ENCODE peak calls at places on chromosomes 3 and 15, in six cellular contexts. Y is HepG2; Q is keratinocyte; M is uterus; R is CD8-positive, alpha-beta memory T cell; B is H1. H is an unnamed sample. For H3K9me3, the result is how much of the 10 kb centered on the place peaks cover.

GRCh38 chr3:90044417-90044816 is 937.0 kb downstream of the EPHA3 start:
- DNase-seq in Y (no peak), Q (no peak), M (no peak), R (no peak), B (no peak), H (no peak)

GRCh38 chr3:159711560-159712333 is 276.9 kb upstream of the IL12A start:
- DNase-seq in Y (no peak), Q (no peak), M (peak), R (no peak), B (no peak), H (no peak)

GRCh38 chr3:167507954-167508353 is 34.1 kb upstream of the SERPINI2 start:
- DNase-seq in Y (no peak), Q (no peak), M (no peak), R (no peak), B (no peak), H (no peak)

GRCh38 chr3:51384145-51384729 is 854 bp upstream of the MANF start:
- DNase-seq in Y (no peak), Q (no peak), M (no peak), R (no peak), B (no peak), H (no peak)

GRCh38 chr15:69509131-69509530 is 56.5 kb downstream of the RPLP1 start:
- DNase-seq in Y (no peak), Q (no peak), M (no peak), R (no peak), B (no peak), H (no peak)

GRCh38 chr3:87333393-87333892 is 57.1 kb upstream of the POU1F1 start:
- DNase-seq in Y (peak), Q (peak), M (no peak), R (no peak), B (no peak), H (no peak)

GRCh38 chr3:133593243-133593642 is 19.8 kb downstream of the CDV3 start:
- DNase-seq in Y (no peak), Q (no peak), M (no peak), R (no peak), B (no peak), H (no peak)

GRCh38 chr3:140143670-140144069 is 208.7 kb downstream of the CLSTN2 start:
- DNase-seq in Y (no peak), Q (no peak), M (no peak), R (no peak), B (no peak), H (no peak)

GRCh38 chr15:55277116-55277564 is 12.5 kb downstream of the RAB27A start:
- DNase-seq in Y (no peak), Q (no peak), M (no peak), R (peak), B (no peak), H (no peak)

GRCh38 chr15:27601239-27601942 is 497.7 kb downstream of the OCA2 start:
- DNase-seq in Y (no peak), Q (no peak), M (no peak), R (no peak), B (no peak), H (peak)

GRCh38 chr3:154730221-154730620 is 300.2 kb upstream of the GPR149 start:
- DNase-seq in Y (no peak), Q (no peak), M (no peak), R (no peak), B (no peak), H (no peak)

GRCh38 chr3:64342940-64343691 is 117.8 kb upstream of the PRICKLE2 start:
- DNase-seq in Y (peak), Q (peak), M (no peak), R (no peak), B (no peak), H (peak)

GRCh38 chr3:109018828-109019227 is 65.1 kb upstream of the GUCA1C start:
- DNase-seq in Y (peak), Q (no peak), M (no peak), R (no peak), B (no peak), H (no peak)

GRCh38 chr3:70550723-70551319 is 238.4 kb upstream of the MDFIC2 start:
- DNase-seq in Y (peak), Q (no peak), M (peak), R (peak), B (no peak), H (no peak)

GRCh38 chr15:81813215-81813614 is 232.6 kb downstream of the MEX3B start:
- DNase-seq in Y (no peak), Q (no peak), M (no peak), R (no peak), B (peak), H (peak)

GRCh38 chr3:171679011-171679492 is 131.2 kb downstream of the PLD1 start:
- DNase-seq in Y (peak), Q (no peak), M (no peak), R (no peak), B (no peak), H (no peak)

GRCh38 chr15:29183071-29183831 is 86.4 kb downstream of the NSMCE3 start:
- DNase-seq in Y (no peak), Q (no peak), M (no peak), R (no peak), B (no peak), H (no peak)

GRCh38 chr15:99983894-99984293 is 250.7 kb upstream of the LYSMD4 start:
- DNase-seq in Y (no peak), Q (no peak), M (no peak), R (no peak), B (no peak), H (no peak)

GRCh38 chr15:25087137-25087536 is 132.3 kb downstream of the SNRPN start:
- DNase-seq in Y (no peak), Q (no peak), M (no peak), R (no peak), B (no peak), H (no peak)
- H3K9me3 ChIP-seq in Y (half or more), Q (under half), M (half or more), R (half or more), B (half or more), H (under half)

GRCh38 chr3:84194032-84194431 is 764.8 kb upstream of the CADM2 start:
- DNase-seq in Y (no peak), Q (no peak), M (no peak), R (no peak), B (no peak), H (peak)
- H3K9me3 ChIP-seq in Y (under half), Q (under half), M (under half), R (under half), B (under half), H (under half)

DNA sequence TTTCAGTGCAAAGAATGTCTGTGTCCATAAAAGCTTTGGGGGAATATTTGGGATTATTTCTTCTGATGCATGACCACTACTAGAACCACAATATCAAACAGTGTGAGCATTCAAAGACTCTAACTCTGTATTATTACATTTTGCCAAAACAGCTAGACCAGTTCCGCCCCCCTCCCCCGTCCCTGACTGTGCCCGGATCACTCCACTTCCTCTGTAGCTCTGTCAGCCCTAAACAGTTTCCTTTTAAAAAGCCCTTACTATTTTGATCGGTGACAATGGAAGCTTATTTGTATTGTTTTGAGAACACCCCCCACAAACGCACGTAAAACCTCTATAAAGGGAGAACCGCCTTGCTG is 36.6 kb upstream of the EPHB3 start:
- DNase-seq in Y (no peak), Q (no peak), M (no peak), R (no peak), B (no peak), H (no peak)
- H3K9me3 ChIP-seq in Y (under half), Q (under half), M (under half), R (under half), B (under half), H (under half)

DNA sequence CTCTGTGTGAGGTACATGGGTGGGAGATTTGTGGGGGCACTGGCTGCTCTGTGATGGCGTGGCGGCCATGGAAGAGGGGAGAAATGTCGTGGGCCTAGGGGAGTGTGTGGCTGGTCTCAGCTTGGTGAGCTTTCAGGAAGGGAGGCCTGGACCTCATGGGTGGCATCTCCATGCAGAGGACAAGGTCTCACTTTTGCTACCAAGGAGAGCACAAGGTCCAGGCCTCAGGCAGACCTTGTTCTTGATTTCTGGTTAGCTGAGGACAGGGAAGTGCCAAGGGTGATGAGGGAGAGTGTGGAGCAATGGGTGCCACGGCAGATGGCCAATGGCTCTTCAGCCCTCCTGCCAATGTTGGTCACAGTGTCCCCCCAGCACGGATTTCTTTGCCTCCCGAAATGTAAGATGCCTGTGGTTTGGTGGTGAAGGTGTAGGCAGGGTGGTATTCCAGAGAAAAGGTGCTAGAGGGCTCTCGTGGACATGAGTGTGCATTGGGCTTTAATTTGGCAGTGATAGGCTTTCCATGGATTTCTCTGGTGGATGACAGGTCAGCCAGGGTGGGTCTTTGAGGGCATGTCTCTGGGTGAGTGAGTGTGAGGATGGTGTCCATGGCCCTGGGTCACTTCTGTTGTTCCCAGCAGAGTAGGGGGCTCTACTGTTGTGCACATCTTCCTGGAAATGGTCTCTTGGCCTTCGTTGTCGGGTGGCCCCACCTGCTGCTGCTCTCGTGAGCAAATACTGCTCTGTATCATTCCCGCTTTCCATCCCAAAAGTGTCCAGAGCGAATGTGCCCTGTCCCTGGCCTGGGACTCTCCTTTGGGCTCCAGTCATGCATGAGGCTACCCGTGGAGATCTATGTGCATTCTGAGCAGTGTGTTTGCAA is 108.0 kb downstream of the SNRPN start:
- DNase-seq in Y (no peak), Q (no peak), M (peak), R (no peak), B (no peak), H (no peak)
- H3K9me3 ChIP-seq in Y (half or more), Q (half or more), M (half or more), R (half or more), B (half or more), H (half or more)

GRCh38 chr15:25094066-25094465 is 139.3 kb downstream of the SNRPN start:
- DNase-seq in Y (no peak), Q (no peak), M (no peak), R (no peak), B (no peak), H (no peak)
- H3K9me3 ChIP-seq in Y (half or more), Q (under half), M (under half), R (under half), B (under half), H (under half)

GRCh38 chr15:22229971-22230815 is 149.9 kb downstream of the OR4M2 start:
- DNase-seq in Y (no peak), Q (no peak), M (no peak), R (no peak), B (no peak), H (no peak)

GRCh38 chr15:22227961-22228762 is 147.8 kb downstream of the OR4M2 start:
- DNase-seq in Y (no peak), Q (no peak), M (no peak), R (no peak), B (no peak), H (no peak)

GRCh38 chr15:22226034-22226790 is 145.9 kb downstream of the OR4M2 start:
- DNase-seq in Y (no peak), Q (no peak), M (no peak), R (no peak), B (no peak), H (no peak)

GRCh38 chr15:22227411-22227810 is 147.1 kb downstream of the OR4M2 start:
- DNase-seq in Y (no peak), Q (no peak), M (no peak), R (no peak), B (no peak), H (no peak)

GRCh38 chr15:22224241-22224671 is 143.9 kb downstream of the OR4M2 start:
- DNase-seq in Y (no peak), Q (no peak), M (no peak), R (no peak), B (no peak), H (no peak)
- H3K9me3 ChIP-seq in Y (under half), Q (under half), M (under half), R (under half), B (half or more), H (under half)

GRCh38 chr15:24879492-24879891 is 75.3 kb upstream of the SNRPN start:
- DNase-seq in Y (no peak), Q (no peak), M (no peak), R (no peak), B (no peak), H (no peak)

GRCh38 chr15:24880663-24881062 is 74.1 kb upstream of the SNRPN start:
- DNase-seq in Y (no peak), Q (no peak), M (no peak), R (no peak), B (no peak), H (no peak)

GRCh38 chr15:24878153-24878552 is 76.6 kb upstream of the SNRPN start:
- DNase-seq in Y (peak), Q (no peak), M (no peak), R (peak), B (no peak), H (no peak)

GRCh38 chr15:24877174-24877573 is 77.6 kb upstream of the SNRPN start:
- DNase-seq in Y (no peak), Q (no peak), M (no peak), R (no peak), B (no peak), H (no peak)
- H3K9me3 ChIP-seq in Y (under half), Q (under half), M (under half), R (under half), B (under half), H (under half)